ENCODE peak calls at places on chromosomes 6 and 20, in ten cellular contexts. Q, U, K, P, Y, Z, S, J, A and N are unnamed samples.

GRCh38 chr6:158703840-158704822 is 54.3 kb downstream of the SYTL3 start:
- DNase-seq in Q (no peak), U (peak; percentile 91), K (peak; percentile 89), P (peak; percentile 67), Y (peak; percentile 57), Z (peak; percentile 52), S (peak; percentile 64), J (peak; percentile 84), A (peak; percentile 65), N (peak; percentile 93)

GRCh38 chr20:8007490-8007889 is 12.1 kb downstream of the TMX4 start:
- DNase-seq in Q (no peak), U (no peak), K (no peak), P (no peak), Y (no peak), Z (no peak), S (no peak), J (no peak), A (no peak), N (no peak)

GRCh38 chr6:160394654-160395035 is 46.5 kb downstream of the SLC22A3 start:
- DNase-seq in Q (no peak), U (no peak), K (no peak), P (no peak), Y (peak; percentile 27), Z (no peak), S (no peak), J (no peak), A (peak; percentile 60), N (no peak)

GRCh38 chr6:82364087-82365010 is 732 bp downstream of the TPBG start:
- DNase-seq in Q (no peak), U (peak; percentile 70), K (peak; percentile 63), P (peak; percentile 55), Y (peak; percentile 59), Z (peak; percentile 72), S (peak; percentile 69), J (peak; percentile 69), A (peak; percentile 69), N (peak; percentile 82)

GRCh38 chr20:47993035-47993755 is 207.9 kb upstream of the SULF2 start:
- DNase-seq in Q (no peak), U (no peak), K (no peak), P (no peak), Y (no peak), Z (no peak), S (no peak), J (no peak), A (no peak), N (no peak)

GRCh38 chr20:61575151-61575937 is 323.3 kb downstream of the CDH4 start:
- DNase-seq in Q (no peak), U (no peak), K (no peak), P (no peak), Y (no peak), Z (no peak), S (no peak), J (no peak), A (peak; percentile 7), N (no peak)

GRCh38 chr6:63899550-63899949 is 263.9 kb downstream of the PHF3 start:
- DNase-seq in Q (no peak), U (no peak), K (no peak), P (peak; percentile 28), Y (peak; percentile 43), Z (peak; percentile 59), S (peak; percentile 55), J (no peak), A (peak; percentile 1), N (no peak)

GRCh38 chr6:141467881-141468280 is 664.8 kb upstream of the GJE1 start:
- DNase-seq in Q (no peak), U (no peak), K (no peak), P (no peak), Y (peak; percentile 68), Z (peak; percentile 72), S (peak; percentile 69), J (no peak), A (no peak), N (no peak)

GRCh38 chr6:23176883-23177282 is 607.5 kb downstream of the HDGFL1 start:
- DNase-seq in Q (no peak), U (no peak), K (no peak), P (no peak), Y (no peak), Z (no peak), S (no peak), J (no peak), A (peak; percentile 1), N (no peak)
- TF ChIP-seq CTCF in Q (no peak), U (no peak), K (no peak), P (no peak), Y (peak; percentile 30), Z (no peak), S (no peak), J (no peak), A (no peak), N (no peak)

GRCh38 chr6:109091314-109092009 is 3.2 kb downstream of the SESN1 start:
- DNase-seq in Q (no peak), U (peak; percentile 84), K (no peak), P (no peak), Y (peak; percentile 19), Z (no peak), S (no peak), J (no peak), A (no peak), N (no peak)
- H3K4me3 ChIP-seq in Q (no peak overlapping the region), U (peak overlapping the region; percentile 77), K (peak overlapping the region; percentile 72), P (no peak overlapping the region), Y (no peak overlapping the region), Z (peak overlapping the region; percentile 75), S (peak overlapping the region; percentile 71), J (peak overlapping the region; percentile 67), A (no peak overlapping the region), N (peak overlapping the region; percentile 77)

GRCh38 chr6:5112065-5112799 is 27.1 kb downstream of the PPP1R3G start:
- DNase-seq in Q (no peak), U (no peak), K (no peak), P (no peak), Y (peak; percentile 38), Z (peak; percentile 61), S (peak; percentile 62), J (no peak), A (peak; percentile 40), N (no peak)

GRCh38 chr6:5111626-5112025 is 26.5 kb downstream of the PPP1R3G start:
- DNase-seq in Q (no peak), U (no peak), K (no peak), P (no peak), Y (no peak), Z (no peak), S (no peak), J (no peak), A (no peak), N (no peak)

GRCh38 chr6:5116243-5116991 is 31.3 kb downstream of the PPP1R3G start:
- DNase-seq in Q (no peak), U (no peak), K (no peak), P (no peak), Y (no peak), Z (no peak), S (no peak), J (no peak), A (no peak), N (no peak)

GRCh38 chr6:5113096-5113495 is 28.0 kb downstream of the PPP1R3G start:
- DNase-seq in Q (no peak), U (no peak), K (no peak), P (no peak), Y (no peak), Z (no peak), S (no peak), J (no peak), A (no peak), N (no peak)

DNA sequence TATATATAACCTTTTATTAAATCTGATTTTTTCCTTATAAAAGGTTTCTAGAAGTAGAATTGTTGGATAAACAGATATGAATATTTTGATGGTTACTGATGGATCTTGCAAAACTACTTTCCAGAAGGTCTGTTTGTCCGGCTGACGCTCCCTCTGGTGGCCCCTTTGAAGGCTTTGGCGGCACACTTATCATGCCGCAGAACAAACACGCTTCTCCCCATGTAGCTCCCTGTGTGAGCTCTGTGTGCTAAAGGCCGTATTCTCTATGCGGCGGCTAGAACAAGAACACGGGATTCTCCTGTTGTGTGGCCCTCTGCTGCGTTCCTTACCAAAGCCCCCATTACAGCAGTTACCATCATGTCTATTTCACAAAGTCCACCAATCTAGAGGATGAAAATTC is 30.0 kb downstream of the PPP1R3G start:
- DNase-seq in Q (no peak), U (no peak), K (no peak), P (no peak), Y (peak; percentile 95), Z (peak; percentile 31), S (peak; percentile 18), J (no peak), A (peak; percentile 59), N (no peak)
- TF ChIP-seq CTCF in Q (no peak), U (no peak), K (no peak), P (no peak), Y (peak; percentile 85), Z (peak; percentile 22), S (peak; percentile 13), J (peak; percentile 32), A (peak; percentile 39), N (peak; percentile 22)

GRCh38 chr6:144722925-144723324 is 437.8 kb downstream of the UTRN start:
- DNase-seq in Q (no peak), U (no peak), K (no peak), P (no peak), Y (no peak), Z (no peak), S (no peak), J (no peak), A (no peak), N (no peak)

GRCh38 chr6:144728804-144729203 is 443.7 kb downstream of the UTRN start:
- DNase-seq in Q (no peak), U (no peak), K (no peak), P (no peak), Y (no peak), Z (no peak), S (no peak), J (no peak), A (no peak), N (no peak)

GRCh38 chr6:144729502-144729901 is 444.4 kb downstream of the UTRN start:
- DNase-seq in Q (no peak), U (no peak), K (no peak), P (no peak), Y (no peak), Z (no peak), S (no peak), J (no peak), A (no peak), N (no peak)

GRCh38 chr6:144723431-144723830 is 438.3 kb downstream of the UTRN start:
- DNase-seq in Q (no peak), U (no peak), K (no peak), P (no peak), Y (no peak), Z (no peak), S (no peak), J (no peak), A (no peak), N (no peak)

DNA sequence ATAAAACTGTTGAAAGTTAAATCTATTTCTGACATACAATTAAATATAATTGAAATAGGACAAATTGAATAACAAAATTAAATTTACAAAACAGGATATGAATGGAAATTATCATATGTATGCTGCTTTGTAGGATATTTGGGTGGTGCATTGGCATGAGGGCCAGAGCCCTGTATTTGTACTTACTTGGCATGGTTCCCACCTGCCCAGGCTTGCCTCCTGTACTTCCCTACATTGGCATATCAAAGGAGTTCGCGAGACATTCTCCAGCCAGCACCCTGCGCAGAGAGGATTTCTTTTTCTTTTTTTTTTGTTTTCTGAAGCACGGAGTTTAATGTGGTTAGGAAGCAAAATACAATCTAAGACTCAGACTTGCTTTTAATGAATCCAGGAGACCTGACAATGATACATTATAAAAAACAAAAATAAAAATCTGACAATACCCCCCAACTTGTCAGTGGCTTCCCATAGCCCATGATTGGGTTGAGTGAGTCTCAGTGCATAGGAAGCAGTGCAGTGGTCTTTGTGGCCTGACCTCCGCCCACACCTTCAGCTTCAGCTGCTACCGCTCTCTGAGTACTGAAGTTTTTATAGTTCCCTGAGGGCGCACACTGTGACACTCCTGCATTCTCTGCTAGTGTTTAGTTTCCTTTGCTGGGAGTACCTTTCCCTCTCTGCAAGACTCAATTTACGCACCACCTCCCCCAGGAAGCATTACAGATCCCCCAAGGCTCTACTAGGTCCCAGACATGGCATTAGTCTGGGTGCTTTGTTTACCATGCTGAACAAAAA is 440.8 kb downstream of the UTRN start:
- DNase-seq in Q (no peak), U (no peak), K (no peak), P (peak; percentile 19), Y (no peak), Z (no peak), S (no peak), J (no peak), A (no peak), N (no peak)
- H3K4me3 ChIP-seq in Q (no peak overlapping the region), U (no peak overlapping the region), K (no peak overlapping the region), P (no peak overlapping the region), Y (no peak overlapping the region), Z (no peak overlapping the region), S (no peak overlapping the region), J (no peak overlapping the region), A (no peak overlapping the region), N (no peak overlapping the region)